ENCODE peak calls at places on chromosomes 12 and 14, in six cellular contexts. V is cardiac muscle cell, J is lower lobe of right lung, P is neural crest cell, E is fibroblast of pulmonary artery, O is lung. X is an unnamed sample.

GRCh38 chr14:70812124-70812818 is 3.0 kb upstream of the MAP3K9 start:
- DNase-seq in E (no peak), V (no peak), P (no peak), J (no peak), O (peak; percentile 53), X (no peak)

GRCh38 chr12:57224973-57225679 is 4.4 kb upstream of the SHMT2 start:
- DNase-seq in E (no peak), V (peak; percentile 59), P (no peak), J (peak; percentile 80), O (no peak), X (no peak)

GRCh38 chr12:75784591-75784990 is 247.0 kb downstream of the PHLDA1 start:
- DNase-seq in V (no peak), O (peak; percentile 33), J (no peak), P (no peak), E (peak; percentile 25), X (no peak)

GRCh38 chr14:34250959-34251358 is 211.1 kb downstream of the SPTSSA start:
- DNase-seq in P (no peak), E (no peak), J (no peak), V (no peak), O (no peak), X (no peak)

GRCh38 chr14:61109288-61109687 is 128.2 kb downstream of the SLC38A6 start:
- DNase-seq in J (no peak), V (no peak), E (no peak), O (no peak), P (no peak), X (no peak)

GRCh38 chr14:77616133-77616453 is 344 bp downstream of the SPTLC2 start:
- DNase-seq in P (no peak), J (no peak), O (no peak), V (no peak), E (no peak), X (no peak)

GRCh38 chr14:56224179-56224578 is 106.0 kb downstream of the PELI2 start:
- DNase-seq in E (no peak), O (no peak), V (no peak), P (no peak), J (no peak), X (no peak)

GRCh38 chr12:3131129-3131528 is 54.0 kb downstream of the TSPAN9 start:
- DNase-seq in E (no peak), P (no peak), J (no peak), V (no peak), O (no peak), X (no peak)

GRCh38 chr12:124588689-124589318 is 21.4 kb upstream of the NCOR2 start:
- DNase-seq in P (no peak), O (no peak), V (no peak), E (peak; percentile 79), J (no peak), X (no peak)

GRCh38 chr12:46507766-46508165 is 135.2 kb upstream of the SLC38A2 start:
- DNase-seq in V (no peak), P (no peak), J (no peak), O (no peak), E (no peak), X (no peak)

GRCh38 chr12:52612431-52613290 is 5.7 kb downstream of the KRT73 start:
- DNase-seq in V (no peak), O (no peak), E (no peak), J (no peak), P (no peak), X (no peak)

GRCh38 chr12:122423258-122424165 is 1.0 kb upstream of the CLIP1 start:
- DNase-seq in V (peak; percentile 48), J (no peak), E (peak; percentile 53), P (peak; percentile 69), O (peak; percentile 31), X (no peak)

GRCh38 chr14:96275182-96276112 is 19.4 kb downstream of the BDKRB1 start:
- DNase-seq in O (peak; percentile 74), E (peak; percentile 72), V (peak; percentile 86), J (peak; percentile 74), P (peak; percentile 84), X (no peak)

GRCh38 chr14:28482644-28483043 is 283.9 kb upstream of the FOXG1 start:
- DNase-seq in O (no peak), J (no peak), E (no peak), P (no peak), V (no peak), X (no peak)

GRCh38 chr12:25323774-25324086 is 73.0 kb upstream of the KRAS start:
- DNase-seq in E (no peak), V (no peak), P (no peak), J (no peak), O (no peak), X (no peak)

GRCh38 chr12:11773889-11774677 is 124.6 kb downstream of the ETV6 start:
- DNase-seq in E (no peak), V (no peak), O (no peak), J (peak; percentile 65), P (no peak), X (no peak)

GRCh38 chr14:77761205-77761931 is 412 bp upstream of the SNW1 start:
- DNase-seq in P (peak; percentile 12), J (no peak), V (peak; percentile 35), O (peak; percentile 31), E (peak; percentile 96), X (no peak)

GRCh38 chr12:58186914-58187313 is 245.5 kb downstream of the ATP23 start:
- DNase-seq in J (no peak), P (no peak), O (no peak), E (no peak), V (no peak), X (no peak)

GRCh38 chr12:113221997-113222729 is 899 bp downstream of the TPCN1 start:
- DNase-seq in J (no peak), E (no peak), P (no peak), O (no peak), V (no peak), X (no peak)

GRCh38 chr12:95200128-95200973 is 16.9 kb downstream of the FGD6 start:
- DNase-seq in V (no peak), J (no peak), E (peak; percentile 54), P (no peak), O (no peak), X (no peak)

DNA sequence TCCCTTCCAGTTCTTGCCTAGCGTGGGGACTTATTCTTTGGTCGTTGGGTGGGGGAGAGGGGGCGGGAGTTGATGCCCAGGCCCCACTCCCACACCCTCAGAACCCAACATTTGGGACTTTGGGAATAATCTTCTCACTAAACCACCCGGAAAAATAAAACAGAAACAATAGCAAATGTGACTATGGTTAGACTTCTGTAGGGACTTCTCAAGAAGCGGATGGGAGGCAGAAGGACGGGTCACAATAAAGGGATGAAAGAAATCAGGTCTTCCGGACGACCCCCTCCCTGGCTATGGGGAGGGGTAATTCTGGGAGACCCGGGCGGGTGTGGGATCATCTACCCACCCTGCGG is 28.5 kb upstream of the SMUG1 start:
- DNase-seq in P (no peak), V (no peak), E (no peak), J (no peak), O (no peak), X (no peak)
- TF ChIP-seq CTCF in P (peak; percentile 43), V (no peak), E (no peak), J (peak; percentile 34), O (no peak), X (no peak)

DNA sequence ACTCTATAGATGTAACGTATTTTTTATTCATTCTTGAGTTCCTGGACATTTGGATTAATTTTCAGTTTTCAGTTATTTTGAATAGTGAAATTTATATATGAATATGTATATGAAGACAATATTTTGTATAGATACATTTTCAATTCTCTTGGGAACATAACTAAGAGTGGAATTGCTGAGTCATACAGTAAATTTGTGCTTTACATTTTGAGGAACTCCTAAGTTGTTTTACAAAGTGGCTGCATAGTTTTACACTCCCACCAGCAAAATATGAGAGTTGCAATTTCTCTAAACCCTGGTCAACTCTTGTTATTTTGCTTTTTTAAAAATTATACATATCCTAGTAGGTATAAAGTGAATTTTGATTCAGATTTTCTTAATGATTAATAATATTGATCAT is 1838.6 kb upstream of the SEL1L start:
- DNase-seq in O (no peak), P (no peak), V (no peak), E (no peak), J (no peak), X (no peak)
- TF ChIP-seq CTCF in O (no peak), P (no peak), V (no peak), E (no peak), J (no peak), X (no peak)

GRCh38 chr12:18101043-18101442 is 11.1 kb upstream of the RERGL start:
- DNase-seq in O (no peak), P (no peak), E (no peak), V (no peak), J (no peak), X (no peak)

GRCh38 chr12:18108611-18109010 is 18.6 kb upstream of the RERGL start:
- DNase-seq in P (no peak), O (no peak), V (no peak), E (no peak), J (no peak), X (no peak)

GRCh38 chr12:18103624-18104023 is 13.6 kb upstream of the RERGL start:
- DNase-seq in E (no peak), J (no peak), P (no peak), O (no peak), V (no peak), X (no peak)
- TF ChIP-seq CTCF in E (no peak), J (no peak), P (no peak), O (no peak), V (no peak), X (no peak)

GRCh38 chr12:43282106-43282505 is 269.9 kb downstream of the ADAMTS20 start:
- DNase-seq in E (peak; percentile 77), V (peak; percentile 34), J (no peak), O (no peak), P (no peak), X (no peak)
- TF ChIP-seq CTCF in E (peak; percentile 51), V (peak; percentile 53), J (peak; percentile 35), O (no peak), P (peak; percentile 73), X (peak; percentile 63)

DNA sequence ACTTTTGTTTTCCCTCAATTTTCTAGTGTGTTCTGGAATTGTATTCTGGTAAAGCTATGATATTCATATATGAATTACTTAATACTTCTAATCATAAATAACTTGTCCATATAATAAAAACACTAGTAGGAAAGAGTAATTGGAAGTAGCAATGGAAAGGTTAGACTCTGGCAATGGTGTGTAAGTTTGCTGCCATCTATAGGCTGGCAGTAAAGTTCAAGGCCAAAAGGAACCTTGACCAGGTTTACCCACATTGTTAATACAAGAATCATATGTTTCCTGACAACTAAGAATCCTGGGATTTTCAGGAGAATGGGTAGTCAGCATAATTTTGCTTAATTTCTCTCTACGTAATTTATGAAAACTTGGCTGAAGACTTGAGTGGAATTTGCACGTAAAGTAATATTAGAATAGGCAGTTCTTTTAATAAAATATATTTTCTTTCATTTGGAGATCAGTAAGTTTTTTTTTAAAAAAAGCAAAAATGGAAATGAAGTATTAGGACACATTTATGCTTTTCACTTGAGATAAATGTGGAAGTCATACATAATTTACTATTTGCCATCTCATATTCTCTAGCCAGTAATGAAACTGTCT is 926.7 kb downstream of the GALC start:
- DNase-seq in V (peak; percentile 12), J (no peak), E (no peak), O (no peak), P (no peak), X (no peak)
- TF ChIP-seq CTCF in V (peak; percentile 29), J (no peak), E (peak; percentile 35), O (no peak), P (peak; percentile 57), X (peak; percentile 52)

GRCh38 chr12:104825408-104825807 is 132.7 kb downstream of the SLC41A2 start:
- DNase-seq in P (no peak), O (no peak), V (no peak), E (peak; percentile 36), J (no peak), X (no peak)
- TF ChIP-seq CTCF in P (peak; percentile 52), O (no peak), V (peak; percentile 16), E (peak; percentile 42), J (peak; percentile 11), X (no peak)